ENCODE peak calls at places on chromosomes 4 and X, in seven cellular contexts. L is Karpas-422; C is HFF-Myc; U is mesothelial cell of epicardium; Q is Jurkat, Clone E6-1; B is EL; P is aorta. M is an unnamed sample.

GRCh38 chr4:183905081-183905592 is at the start of gene STOX2:
- DNase-seq in P (peak), L (no peak), U (peak), Q (peak), B (peak), C (no peak), M (no peak)

GRCh38 chrX:118702741-118703140 is 24.7 kb upstream of the IL13RA1 start:
- DNase-seq in L (no peak), B (no peak), U (no peak), Q (no peak), C (no peak), P (no peak), M (no peak)

GRCh38 chrX:105645667-105646354 is 176.5 kb upstream of the NRK start:
- DNase-seq in C (no peak), L (no peak), P (no peak), B (no peak), Q (no peak), U (no peak), M (no peak)

GRCh38 chrX:10781847-10782530 is 161.6 kb upstream of the MID1 start:
- DNase-seq in B (no peak), Q (no peak), L (no peak), U (no peak), C (no peak), P (no peak), M (no peak)

GRCh38 chr4:137200322-137200721 is 332.0 kb downstream of the PCDH18 start:
- DNase-seq in Q (no peak), P (no peak), C (no peak), B (no peak), U (no peak), L (no peak), M (no peak)

GRCh38 chr4:5678977-5679376 is 29.4 kb downstream of the EVC2 start:
- DNase-seq in L (no peak), P (no peak), C (no peak), U (no peak), B (peak), Q (no peak), M (no peak)

GRCh38 chr4:153764611-153765368 is 5.0 kb upstream of the RNF175 start:
- DNase-seq in Q (no peak), C (peak), P (no peak), U (no peak), L (peak), B (no peak), M (no peak)

GRCh38 chr4:7206856-7207567 is 14.7 kb downstream of the SORCS2 start:
- DNase-seq in L (no peak), Q (no peak), U (no peak), B (peak), C (peak), P (peak), M (no peak)

GRCh38 chr4:26326791-26327190 is 6.0 kb downstream of the RBPJ start:
- DNase-seq in C (peak), Q (no peak), P (no peak), B (peak), L (no peak), U (no peak), M (no peak)

GRCh38 chrX:22969416-22969815 is 30.3 kb upstream of the DDX53 start:
- DNase-seq in Q (no peak), P (no peak), L (no peak), U (no peak), C (no peak), B (peak), M (no peak)

M was measured in RWPE2.